ENCODE peak calls at places on chromosomes 12 and 14, in six cellular contexts. One of them, this sample, is unnamed.

GRCh38 chr14:69716483-69717187 is 50.3 kb upstream of the SRSF5 start:
- DNase-seq in GM12878: no peak
- DNase-seq in AG04450: peak
- DNase-seq in lower leg skin: no peak
- DNase-seq in foreskin keratinocyte: peak
- DNase-seq in CD4-positive, alpha-beta T cell: no peak
- DNase-seq in this sample: no peak

GRCh38 chr12:95022477-95022876 is 19.0 kb upstream of the NDUFA12 start:
- DNase-seq in lower leg skin: no peak
- DNase-seq in AG04450: no peak
- DNase-seq in GM12878: no peak
- DNase-seq in foreskin keratinocyte: no peak
- DNase-seq in CD4-positive, alpha-beta T cell: no peak
- DNase-seq in this sample: no peak

GRCh38 chr12:64889434-64890216 is 65.2 kb downstream of the TBC1D30 start:
- DNase-seq in lower leg skin: no peak
- DNase-seq in foreskin keratinocyte: no peak
- DNase-seq in GM12878: no peak
- DNase-seq in CD4-positive, alpha-beta T cell: no peak
- DNase-seq in AG04450: no peak
- DNase-seq in this sample: no peak

GRCh38 chr12:24851816-24852337 is 97.0 kb downstream of the BCAT1 start:
- DNase-seq in CD4-positive, alpha-beta T cell: no peak
- DNase-seq in lower leg skin: no peak
- DNase-seq in GM12878: no peak
- DNase-seq in foreskin keratinocyte: no peak
- DNase-seq in AG04450: no peak
- DNase-seq in this sample: no peak

GRCh38 chr14:22549981-22550670 is 38.9 kb downstream of the DAD1 start:
- DNase-seq in foreskin keratinocyte: no peak
- DNase-seq in GM12878: peak
- DNase-seq in CD4-positive, alpha-beta T cell: peak
- DNase-seq in AG04450: peak
- DNase-seq in lower leg skin: no peak
- DNase-seq in this sample: no peak

GRCh38 chr14:62604524-62604923 is 440.7 kb downstream of the KCNH5 start:
- DNase-seq in GM12878: no peak
- DNase-seq in foreskin keratinocyte: no peak
- DNase-seq in AG04450: no peak
- DNase-seq in CD4-positive, alpha-beta T cell: no peak
- DNase-seq in lower leg skin: no peak
- DNase-seq in this sample: no peak

GRCh38 chr14:34340226-34340625 is 121.8 kb downstream of the SPTSSA start:
- DNase-seq in CD4-positive, alpha-beta T cell: no peak
- DNase-seq in foreskin keratinocyte: no peak
- DNase-seq in AG04450: no peak
- DNase-seq in GM12878: no peak
- DNase-seq in lower leg skin: no peak
- DNase-seq in this sample: no peak

GRCh38 chr12:2753536-2753935 is 41.2 kb upstream of the FKBP4 start:
- DNase-seq in CD4-positive, alpha-beta T cell: no peak
- DNase-seq in AG04450: no peak
- DNase-seq in GM12878: no peak
- DNase-seq in foreskin keratinocyte: no peak
- DNase-seq in lower leg skin: no peak
- DNase-seq in this sample: no peak

GRCh38 chr14:75406102-75406501 is 21.7 kb upstream of the JDP2 start:
- DNase-seq in GM12878: no peak
- DNase-seq in CD4-positive, alpha-beta T cell: no peak
- DNase-seq in AG04450: no peak
- DNase-seq in foreskin keratinocyte: no peak
- DNase-seq in lower leg skin: no peak
- DNase-seq in this sample: no peak

GRCh38 chr14:37343307-37344094 is 145.8 kb downstream of the MIPOL1 start:
- DNase-seq in foreskin keratinocyte: no peak
- DNase-seq in GM12878: no peak
- DNase-seq in AG04450: peak
- DNase-seq in CD4-positive, alpha-beta T cell: no peak
- DNase-seq in lower leg skin: no peak
- DNase-seq in this sample: no peak

GRCh38 chr12:85626031-85626781 is 210.0 kb downstream of the RASSF9 start:
- DNase-seq in GM12878: no peak
- DNase-seq in AG04450: peak
- DNase-seq in foreskin keratinocyte: peak
- DNase-seq in lower leg skin: no peak
- DNase-seq in CD4-positive, alpha-beta T cell: no peak
- DNase-seq in this sample: no peak

GRCh38 chr12:125143491-125143890 is 78.3 kb downstream of the AACS start:
- DNase-seq in CD4-positive, alpha-beta T cell: no peak
- DNase-seq in foreskin keratinocyte: no peak
- DNase-seq in GM12878: no peak
- DNase-seq in AG04450: no peak
- DNase-seq in lower leg skin: no peak
- DNase-seq in this sample: no peak

GRCh38 chr12:8566525-8566924 is 25.8 kb upstream of the CLEC4E start:
- DNase-seq in foreskin keratinocyte: no peak
- DNase-seq in AG04450: no peak
- DNase-seq in CD4-positive, alpha-beta T cell: no peak
- DNase-seq in GM12878: no peak
- DNase-seq in lower leg skin: no peak
- DNase-seq in this sample: no peak

GRCh38 chr14:35016568-35016967 is 29.5 kb upstream of the FAM177A1 start:
- DNase-seq in CD4-positive, alpha-beta T cell: no peak
- DNase-seq in lower leg skin: no peak
- DNase-seq in GM12878: no peak
- DNase-seq in foreskin keratinocyte: no peak
- DNase-seq in AG04450: no peak
- DNase-seq in this sample: no peak

DNA sequence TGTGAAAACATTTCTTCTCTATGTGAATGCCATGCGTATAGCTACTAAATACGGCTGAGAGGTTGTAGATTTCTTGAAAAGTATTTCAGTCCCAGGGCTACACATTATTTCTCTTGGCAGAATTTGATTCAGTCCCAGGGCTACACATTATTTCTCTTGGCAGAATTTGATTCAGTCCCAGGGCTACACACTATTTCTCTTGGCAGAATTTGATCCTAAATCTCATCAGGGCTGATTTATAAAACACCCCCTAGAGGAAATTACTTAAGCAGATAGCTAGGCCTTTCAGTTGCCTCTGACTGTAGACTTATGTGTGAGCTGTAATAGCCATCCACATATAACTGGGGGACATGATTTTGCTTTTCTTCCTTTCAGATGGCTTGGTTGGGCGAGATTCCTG is 50.4 kb downstream of the AK7 start:
- DNase-seq in GM12878: no peak
- DNase-seq in foreskin keratinocyte: no peak
- DNase-seq in lower leg skin: no peak
- DNase-seq in AG04450: no peak
- DNase-seq in CD4-positive, alpha-beta T cell: no peak
- DNase-seq in this sample: no peak
- TF ChIP-seq CTCF in GM12878: no peak
- TF ChIP-seq CTCF in foreskin keratinocyte: no peak
- TF ChIP-seq CTCF in lower leg skin: no peak
- TF ChIP-seq CTCF in AG04450: no peak
- TF ChIP-seq CTCF in CD4-positive, alpha-beta T cell: no peak
- TF ChIP-seq CTCF in this sample: no peak

GRCh38 chr12:27859648-27860047 is 79.6 kb upstream of the MANSC4 start:
- DNase-seq in CD4-positive, alpha-beta T cell: no peak
- DNase-seq in GM12878: no peak
- DNase-seq in foreskin keratinocyte: no peak
- DNase-seq in lower leg skin: no peak
- DNase-seq in AG04450: no peak
- DNase-seq in this sample: no peak
- TF ChIP-seq CTCF in CD4-positive, alpha-beta T cell: no peak
- TF ChIP-seq CTCF in GM12878: no peak
- TF ChIP-seq CTCF in foreskin keratinocyte: no peak
- TF ChIP-seq CTCF in lower leg skin: no peak
- TF ChIP-seq CTCF in AG04450: no peak
- TF ChIP-seq CTCF in this sample: no peak

GRCh38 chr14:73785336-73785833 is 66.2 kb upstream of the PTGR2 start:
- DNase-seq in AG04450: peak
- DNase-seq in foreskin keratinocyte: no peak
- DNase-seq in GM12878: no peak
- DNase-seq in lower leg skin: no peak
- DNase-seq in CD4-positive, alpha-beta T cell: no peak
- DNase-seq in this sample: no peak

GRCh38 chr14:73784988-73785313 is 66.7 kb upstream of the PTGR2 start:
- DNase-seq in GM12878: no peak
- DNase-seq in foreskin keratinocyte: no peak
- DNase-seq in CD4-positive, alpha-beta T cell: no peak
- DNase-seq in AG04450: no peak
- DNase-seq in lower leg skin: no peak
- DNase-seq in this sample: no peak

GRCh38 chr14:73786942-73787759 is 64.5 kb upstream of the PTGR2 start:
- DNase-seq in AG04450: no peak
- DNase-seq in foreskin keratinocyte: no peak
- DNase-seq in lower leg skin: no peak
- DNase-seq in GM12878: no peak
- DNase-seq in CD4-positive, alpha-beta T cell: peak
- DNase-seq in this sample: peak

GRCh38 chr14:73786632-73786941 is 65.0 kb upstream of the PTGR2 start:
- DNase-seq in CD4-positive, alpha-beta T cell: no peak
- DNase-seq in foreskin keratinocyte: no peak
- DNase-seq in AG04450: no peak
- DNase-seq in GM12878: no peak
- DNase-seq in lower leg skin: no peak
- DNase-seq in this sample: no peak

DNA sequence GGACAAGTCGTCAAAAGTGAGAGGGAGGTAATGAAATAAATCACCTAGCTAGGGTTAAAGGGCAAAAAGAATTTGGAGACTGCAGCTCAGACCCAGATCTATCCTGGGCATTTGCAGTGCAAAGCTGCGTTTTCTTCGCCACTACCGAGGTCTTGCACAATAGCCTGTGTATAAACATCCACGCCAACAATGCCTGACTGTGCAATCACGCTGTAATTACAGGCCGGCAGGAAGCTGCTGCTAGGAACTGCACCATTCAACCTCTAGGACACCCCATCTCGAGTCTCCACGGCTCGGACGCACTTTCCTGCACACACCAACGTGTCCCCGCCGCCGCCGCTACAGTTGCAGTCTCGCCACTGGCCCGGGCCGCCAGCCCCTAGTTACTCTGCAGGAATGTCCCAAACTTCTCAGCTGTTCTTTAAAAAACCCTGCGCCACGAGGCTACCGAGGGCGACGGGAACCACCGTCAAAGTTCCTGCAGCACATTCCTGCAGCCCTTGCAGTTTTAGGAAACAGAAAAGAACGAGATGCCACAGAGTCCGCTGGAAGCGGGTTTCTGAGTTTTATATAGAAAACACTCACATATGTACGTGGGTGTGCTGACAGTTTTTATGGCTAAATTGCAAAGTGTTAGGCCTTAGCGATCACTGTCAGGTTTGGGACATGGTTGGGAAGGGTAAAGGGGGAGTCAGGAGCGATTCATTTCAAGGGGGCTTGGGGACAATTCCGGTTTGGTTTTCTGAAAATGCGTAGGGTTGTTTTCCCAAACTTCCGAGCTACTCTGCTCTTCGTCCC is 65.6 kb upstream of the PTGR2 start:
- DNase-seq in lower leg skin: peak
- DNase-seq in GM12878: no peak
- DNase-seq in foreskin keratinocyte: peak
- DNase-seq in AG04450: peak
- DNase-seq in CD4-positive, alpha-beta T cell: peak
- DNase-seq in this sample: peak
- TF ChIP-seq CTCF in lower leg skin: peak
- TF ChIP-seq CTCF in GM12878: no peak
- TF ChIP-seq CTCF in foreskin keratinocyte: peak
- TF ChIP-seq CTCF in AG04450: peak
- TF ChIP-seq CTCF in CD4-positive, alpha-beta T cell: no peak
- TF ChIP-seq CTCF in this sample: no peak

GRCh38 chr14:94050231-94050880 is 24.2 kb downstream of the OTUB2 start:
- DNase-seq in foreskin keratinocyte: no peak
- DNase-seq in AG04450: no peak
- DNase-seq in CD4-positive, alpha-beta T cell: no peak
- DNase-seq in GM12878: no peak
- DNase-seq in lower leg skin: no peak
- DNase-seq in this sample: peak

GRCh38 chr14:94049625-94050023 is 23.5 kb downstream of the OTUB2 start:
- DNase-seq in lower leg skin: no peak
- DNase-seq in AG04450: no peak
- DNase-seq in CD4-positive, alpha-beta T cell: no peak
- DNase-seq in foreskin keratinocyte: no peak
- DNase-seq in GM12878: no peak
- DNase-seq in this sample: no peak

GRCh38 chr14:94051779-94052178 is 25.6 kb downstream of the OTUB2 start:
- DNase-seq in GM12878: no peak
- DNase-seq in AG04450: no peak
- DNase-seq in CD4-positive, alpha-beta T cell: no peak
- DNase-seq in foreskin keratinocyte: no peak
- DNase-seq in lower leg skin: peak
- DNase-seq in this sample: no peak

GRCh38 chr14:94052662-94053061 is 26.5 kb downstream of the OTUB2 start:
- DNase-seq in foreskin keratinocyte: no peak
- DNase-seq in AG04450: no peak
- DNase-seq in lower leg skin: peak
- DNase-seq in GM12878: no peak
- DNase-seq in CD4-positive, alpha-beta T cell: no peak
- DNase-seq in this sample: no peak

DNA sequence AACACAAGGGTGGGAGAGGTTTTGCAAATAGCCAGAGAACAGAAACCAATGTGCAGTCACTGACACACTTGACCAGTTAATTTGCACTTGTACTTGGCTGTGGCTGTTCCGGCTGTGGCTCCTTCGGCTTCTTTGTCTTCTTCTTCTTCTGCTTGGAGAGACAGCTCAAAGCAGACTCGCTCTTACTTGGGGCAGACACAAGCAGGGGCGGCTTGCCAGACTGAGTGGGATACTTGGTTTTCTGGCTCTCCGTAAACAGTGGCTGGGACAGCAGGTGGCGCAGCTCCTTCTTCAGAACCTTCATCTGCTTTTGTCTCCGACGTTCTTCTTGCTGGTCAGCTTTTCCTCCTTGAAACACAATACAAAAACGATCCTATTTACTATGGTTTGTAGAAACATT is 25.0 kb downstream of the OTUB2 start:
- DNase-seq in foreskin keratinocyte: no peak
- DNase-seq in AG04450: peak
- DNase-seq in lower leg skin: peak
- DNase-seq in CD4-positive, alpha-beta T cell: no peak
- DNase-seq in GM12878: no peak
- DNase-seq in this sample: no peak
- TF ChIP-seq CTCF in foreskin keratinocyte: peak
- TF ChIP-seq CTCF in AG04450: peak
- TF ChIP-seq CTCF in lower leg skin: no peak
- TF ChIP-seq CTCF in CD4-positive, alpha-beta T cell: no peak
- TF ChIP-seq CTCF in GM12878: no peak
- TF ChIP-seq CTCF in this sample: no peak